ENCODE peak calls at places on chromosomes 5 and 9, in seven cellular contexts. T is esophagus muscularis mucosa; I is fibroblast of lung; Y is K562; F is CD8-positive, alpha-beta memory T cell; Q is PC-9; P is neuronal stem cell. C is an unnamed sample. For H3K4me1, the result is how much of the 10 kb centered on the place peaks cover.

GRCh38 chr5:17305964-17306725 is 88.7 kb downstream of the BASP1 start:
- DNase-seq in T (no peak), I (peak), Y (no peak), F (no peak), Q (peak), P (no peak), C (no peak)

GRCh38 chr9:126989847-126990821 is 75.6 kb downstream of the RALGPS1 start:
- DNase-seq in T (peak), I (no peak), Y (no peak), F (no peak), Q (no peak), P (no peak), C (no peak)

GRCh38 chr5:108481355-108481931 is 99.5 kb upstream of the FBXL17 start:
- DNase-seq in T (no peak), I (peak), Y (peak), F (no peak), Q (no peak), P (peak), C (peak)

GRCh38 chr5:172336264-172336663 is 52.7 kb upstream of the UBTD2 start:
- DNase-seq in T (no peak), I (no peak), Y (no peak), F (no peak), Q (no peak), P (no peak), C (no peak)

GRCh38 chr5:2549354-2549753 is 202.1 kb downstream of the IRX2 start:
- DNase-seq in T (no peak), I (no peak), Y (no peak), F (no peak), Q (no peak), P (no peak), C (no peak)

GRCh38 chr9:14731294-14731981 is 8.9 kb upstream of the CER1 start:
- DNase-seq in T (no peak), I (no peak), Y (no peak), F (no peak), Q (no peak), P (no peak), C (no peak)

GRCh38 chr9:22035591-22036011 is 26.5 kb upstream of the CDKN2B start:
- DNase-seq in T (no peak), I (peak), Y (no peak), F (no peak), Q (no peak), P (no peak), C (peak)

GRCh38 chr5:150053231-150053626 is 33.1 kb downstream of the CSF1R start:
- DNase-seq in T (no peak), I (peak), Y (no peak), F (no peak), Q (no peak), P (no peak), C (no peak)

GRCh38 chr5:143879646-143880045 is 67.7 kb downstream of the HMHB1 start:
- DNase-seq in T (no peak), I (peak), Y (no peak), F (no peak), Q (no peak), P (no peak), C (no peak)

GRCh38 chr9:7790022-7790818 is 9.4 kb downstream of the DMAC1 start:
- DNase-seq in T (no peak), I (no peak), Y (no peak), F (no peak), Q (no peak), P (no peak), C (no peak)

GRCh38 chr9:112401175-112401815 is 21.4 kb downstream of the HSDL2 start:
- DNase-seq in T (no peak), I (no peak), Y (no peak), F (no peak), Q (no peak), P (no peak), C (no peak)

GRCh38 chr5:167754501-167754941 is 536.9 kb upstream of the WWC1 start:
- DNase-seq in T (no peak), I (peak), Y (no peak), F (no peak), Q (no peak), P (no peak), C (no peak)

GRCh38 chr5:139422307-139422893 is 16.9 kb downstream of the DNAJC18 start:
- DNase-seq in T (no peak), I (peak), Y (peak), F (peak), Q (peak), P (no peak), C (peak)

GRCh38 chr5:72013741-72014703 is 93.3 kb upstream of the MAP1B start:
- DNase-seq in T (peak), I (peak), Y (no peak), F (no peak), Q (no peak), P (peak), C (no peak)

GRCh38 chr9:96559339-96559943 is 60.2 kb downstream of the CDC14B start:
- DNase-seq in T (no peak), I (no peak), Y (no peak), F (no peak), Q (no peak), P (no peak), C (no peak)

GRCh38 chr9:115116620-115117284 is 1.2 kb downstream of the TNC start:
- DNase-seq in T (no peak), I (no peak), Y (no peak), F (no peak), Q (no peak), P (no peak), C (no peak)

GRCh38 chr5:155729684-155730059 is 597.3 kb upstream of the SGCD start:
- DNase-seq in T (no peak), I (peak), Y (no peak), F (no peak), Q (no peak), P (peak), C (no peak)

GRCh38 chr5:132303589-132303988 is 9.4 kb downstream of the SLC22A4 start:
- DNase-seq in T (no peak), I (peak), Y (no peak), F (no peak), Q (no peak), P (no peak), C (no peak)

GRCh38 chr5:179763215-179763945 is 30.4 kb upstream of the LTC4S start:
- DNase-seq in T (no peak), I (peak), Y (peak), F (peak), Q (peak), P (peak), C (peak)

GRCh38 chr5:57435701-57436134 is 46.9 kb downstream of the ACTBL2 start:
- DNase-seq in T (peak), I (peak), Y (no peak), F (no peak), Q (peak), P (no peak), C (no peak)

GRCh38 chr5:36442796-36443195 is 141.1 kb upstream of the RANBP3L start:
- DNase-seq in T (no peak), I (peak), Y (no peak), F (no peak), Q (peak), P (no peak), C (no peak)

GRCh38 chr5:148836272-148837250 is 10.2 kb downstream of the ADRB2 start:
- DNase-seq in T (no peak), I (no peak), Y (no peak), F (no peak), Q (no peak), P (no peak), C (no peak)
- H3K4me1 ChIP-seq in T (under half), I (under half), Y (under half), F (under half), Q (under half), P (under half), C (under half)

GRCh38 chr9:131669234-131670172 is 70.4 kb downstream of the RAPGEF1 start:
- DNase-seq in T (no peak), I (no peak), Y (no peak), F (no peak), Q (no peak), P (no peak), C (no peak)
- H3K4me1 ChIP-seq in T (half or more), I (under half), Y (under half), F (half or more), Q (under half), P (under half), C (under half)

DNA sequence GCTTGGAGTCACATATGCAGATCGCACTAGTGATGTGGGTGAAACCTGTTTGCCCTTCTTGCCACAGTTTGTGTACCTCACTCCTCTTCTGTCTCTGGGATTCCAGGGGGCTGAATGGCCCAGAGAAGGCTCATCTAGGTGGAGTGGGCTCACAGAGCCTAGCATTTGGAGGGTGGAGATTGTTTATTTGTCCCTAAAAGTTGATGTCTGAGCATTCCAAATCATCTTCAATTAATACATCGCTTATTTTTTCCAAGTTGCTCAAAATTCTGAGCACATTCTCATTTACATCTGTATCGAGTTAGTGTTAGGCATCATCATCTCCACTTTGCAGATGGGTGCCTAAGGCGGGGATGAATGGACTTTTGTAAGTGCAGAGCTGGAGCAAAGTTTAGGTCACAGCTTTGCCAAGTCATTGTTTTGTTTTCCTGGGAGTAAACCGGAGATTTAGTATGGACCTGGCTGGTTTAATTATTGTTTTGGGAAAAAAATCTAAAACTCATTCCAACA is 2.0 kb downstream of the ABL1 start:
- DNase-seq in T (no peak), I (peak), Y (peak), F (no peak), Q (no peak), P (no peak), C (no peak)
- H3K4me1 ChIP-seq in T (half or more), I (under half), Y (under half), F (under half), Q (under half), P (under half), C (under half)

DNA sequence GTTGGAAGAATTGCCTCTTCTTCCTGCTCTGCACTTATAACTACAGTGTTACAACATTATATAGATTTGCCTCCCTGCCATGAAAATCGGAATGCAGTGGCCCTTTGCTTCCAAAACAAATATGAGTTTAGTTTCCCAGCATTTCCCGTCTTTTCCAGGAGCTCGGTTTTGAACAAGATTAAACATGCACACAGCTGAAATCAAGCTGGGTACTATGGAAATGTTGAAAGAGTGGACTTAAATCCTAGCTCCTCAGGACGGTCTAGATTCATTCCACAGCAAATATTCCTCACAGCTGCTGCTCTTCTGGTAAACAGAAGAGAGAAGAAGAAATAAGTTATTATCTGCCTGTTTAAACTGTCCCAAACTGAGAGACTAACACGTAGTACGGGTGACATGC is 161.4 kb downstream of the PIK3R1 start:
- DNase-seq in T (peak), I (no peak), Y (no peak), F (no peak), Q (no peak), P (no peak), C (no peak)
- H3K4me1 ChIP-seq in T (under half), I (under half), Y (under half), F (under half), Q (under half), P (under half), C (under half)

GRCh38 chr5:126354012-126354856 is 69.0 kb upstream of the GRAMD2B start:
- DNase-seq in T (no peak), I (peak), Y (no peak), F (peak), Q (peak), P (no peak), C (peak)

GRCh38 chr5:126358525-126358924 is 64.7 kb upstream of the GRAMD2B start:
- DNase-seq in T (no peak), I (peak), Y (no peak), F (no peak), Q (no peak), P (no peak), C (peak)

GRCh38 chr5:126357585-126358342 is 65.4 kb upstream of the GRAMD2B start:
- DNase-seq in T (no peak), I (no peak), Y (no peak), F (no peak), Q (no peak), P (no peak), C (no peak)

GRCh38 chr5:126355940-126356339 is 67.3 kb upstream of the GRAMD2B start:
- DNase-seq in T (no peak), I (no peak), Y (no peak), F (no peak), Q (no peak), P (no peak), C (no peak)

DNA sequence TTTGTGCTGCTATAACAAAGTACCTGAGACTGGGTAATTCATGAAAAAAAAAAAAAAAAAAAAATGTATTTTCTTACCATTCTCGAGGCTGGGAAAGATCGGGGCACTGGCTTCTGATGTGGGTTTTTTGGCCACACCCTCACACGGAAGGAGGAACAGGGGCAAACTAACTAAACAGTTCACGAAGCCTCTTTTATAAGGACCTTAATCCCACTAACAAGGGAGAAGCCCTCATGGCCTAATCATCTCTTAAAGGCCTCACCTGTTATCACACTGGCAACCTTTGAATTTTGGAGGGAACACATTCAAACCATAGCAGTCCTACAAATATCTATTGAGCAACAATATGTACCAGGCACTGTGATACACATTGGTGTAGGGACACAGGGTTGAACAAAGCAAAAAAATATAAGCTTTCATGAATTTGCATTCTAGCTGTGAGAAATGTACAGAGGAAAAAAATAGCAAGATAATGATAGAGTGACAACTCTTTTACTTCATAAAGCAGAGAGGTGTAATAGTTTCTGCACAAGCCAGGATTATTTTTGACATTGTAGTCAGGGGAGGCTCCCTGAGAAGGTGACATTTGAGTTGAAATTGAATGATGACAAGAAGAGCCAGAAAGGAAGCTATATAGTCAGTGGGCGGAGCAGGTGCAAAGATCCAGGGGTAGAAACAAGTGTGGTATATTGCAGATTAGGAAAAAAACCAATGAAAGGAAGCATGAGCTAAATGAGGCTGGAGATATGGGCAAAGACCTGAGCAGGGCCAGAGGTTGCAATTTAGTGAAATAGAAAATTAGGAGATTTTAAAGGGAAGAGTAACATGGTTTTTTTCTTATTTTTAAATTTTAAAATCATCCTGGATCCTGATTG is 68.1 kb upstream of the GRAMD2B start:
- DNase-seq in T (no peak), I (no peak), Y (no peak), F (no peak), Q (peak), P (no peak), C (no peak)
- H3K4me1 ChIP-seq in T (under half), I (under half), Y (under half), F (under half), Q (under half), P (under half), C (under half)

C was measured in MM.1S.